ENCODE peak calls at places on chromosomes 5 and 9, in six cellular contexts. X is mesenchymal stem cell, Z is IMR-90, N is H9, H is H1, J is trophoblast cell. Q is an unnamed sample.

GRCh38 chr9:33473216-33473615 is 508 bp downstream of the NOL6 start:
- DNase-seq in J (no peak), X (no peak), N (no peak), Z (no peak), H (no peak), Q (no peak)

GRCh38 chr5:98927242-98927987 is 1.4 kb downstream of the CHD1 start:
- DNase-seq in H (no peak), J (no peak), X (peak; percentile 81), Z (peak; percentile 77), N (no peak), Q (peak; percentile 21)

GRCh38 chr5:36492998-36493655 is 113.3 kb upstream of the SLC1A3 start:
- DNase-seq in H (no peak), Z (peak; percentile 38), N (no peak), X (no peak), J (no peak), Q (no peak)

GRCh38 chr5:111517853-111518501 is 5.6 kb upstream of the STARD4 start:
- DNase-seq in J (no peak), X (no peak), Z (no peak), N (no peak), H (no peak), Q (no peak)

GRCh38 chr9:1916676-1917075 is 98.5 kb upstream of the SMARCA2 start:
- DNase-seq in J (no peak), Z (no peak), N (no peak), X (no peak), H (no peak), Q (no peak)

GRCh38 chr5:55438931-55439477 is 95.8 kb downstream of the PLPP1 start:
- DNase-seq in N (no peak), X (peak; percentile 62), J (no peak), Z (peak; percentile 82), H (peak; percentile 15), Q (no peak)

GRCh38 chr5:56717253-56717987 is 97.9 kb upstream of the MAP3K1 start:
- DNase-seq in X (no peak), J (no peak), N (no peak), Z (no peak), H (no peak), Q (no peak)

GRCh38 chr9:99172129-99173091 is 49.3 kb downstream of the ALG2 start:
- DNase-seq in H (no peak), Z (no peak), N (no peak), X (no peak), J (no peak), Q (no peak)

DNA sequence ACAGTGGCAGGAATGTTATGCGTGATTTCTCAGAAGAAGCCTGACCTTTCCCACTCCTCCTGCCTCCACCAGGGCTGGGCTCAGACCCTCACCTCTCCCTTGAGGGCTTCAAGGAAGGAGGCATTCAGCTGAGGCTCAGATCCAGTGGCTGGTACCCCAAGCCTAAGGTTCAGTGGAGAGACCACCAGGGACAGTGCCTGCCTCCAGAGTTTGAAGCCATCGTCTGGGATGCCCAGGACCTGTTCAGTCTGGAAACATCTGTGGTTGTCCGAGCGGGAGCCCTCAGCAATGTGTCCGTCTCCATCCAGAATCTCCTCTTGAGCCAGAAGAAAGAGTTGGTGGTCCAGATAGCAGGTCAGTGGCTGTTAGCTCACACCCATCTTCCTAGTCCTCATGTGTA is 9.9 kb downstream of the BTNL9 start:
- DNase-seq in H (no peak), N (no peak), X (no peak), Z (no peak), J (no peak), Q (no peak)
- H3K27me3 ChIP-seq in H (peaks cover 50% of the 10 kb centered on the region), N (peaks cover 32% of the 10 kb centered on the region), X (peaks cover 83% of the 10 kb centered on the region), Z (peaks cover 34% of the 10 kb centered on the region), J (peaks cover 36% of the 10 kb centered on the region), Q (peaks cover 76% of the 10 kb centered on the region)

GRCh38 chr5:170488576-170488975 is 15.2 kb upstream of the KCNIP1 start:
- DNase-seq in X (no peak), Z (no peak), N (no peak), H (no peak), J (no peak), Q (no peak)
- H4K91ac ChIP-seq in X (no peak overlapping the region), Z (no peak overlapping the region), N (no peak overlapping the region), H (no peak overlapping the region), J (no peak overlapping the region), Q (no peak overlapping the region)

GRCh38 chr9:97504381-97505216 is 3.1 kb downstream of the TMOD1 start:
- DNase-seq in X (peak; percentile 50), N (no peak), H (no peak), Z (peak; percentile 57), J (no peak), Q (no peak)

GRCh38 chr9:97502984-97503861 is 1.8 kb downstream of the TMOD1 start:
- DNase-seq in Z (no peak), X (no peak), J (no peak), H (no peak), N (peak; percentile 42), Q (no peak)

GRCh38 chr9:97501972-97502221 is 431 bp downstream of the TMOD1 start:
- DNase-seq in J (no peak), Z (no peak), X (no peak), N (no peak), H (no peak), Q (no peak)

GRCh38 chr9:97502222-97502983 is 937 bp downstream of the TMOD1 start:
- DNase-seq in N (peak; percentile 54), Z (no peak), H (peak; percentile 9), X (no peak), J (no peak), Q (peak; percentile 24)

GRCh38 chr9:97503862-97504210 is 2.4 kb downstream of the TMOD1 start:
- DNase-seq in H (no peak), N (no peak), X (no peak), J (no peak), Z (no peak), Q (no peak)
- H3K18ac ChIP-seq in H (no peak overlapping the region), N (no peak overlapping the region), X (no peak overlapping the region), J (no peak overlapping the region), Z (no peak overlapping the region), Q (no peak overlapping the region)

GRCh38 chr5:141707535-141707934 is 25.5 kb upstream of the ARAP3 start:
- DNase-seq in N (no peak), Z (no peak), H (no peak), X (no peak), J (no peak), Q (no peak)

GRCh38 chr5:141708016-141708415 is 26.0 kb upstream of the ARAP3 start:
- DNase-seq in X (no peak), H (no peak), Z (no peak), N (no peak), J (no peak), Q (no peak)

GRCh38 chr5:141703133-141703561 is 21.1 kb upstream of the ARAP3 start:
- DNase-seq in N (no peak), X (no peak), Z (no peak), J (no peak), H (no peak), Q (no peak)

GRCh38 chr5:141705503-141705902 is 23.5 kb upstream of the ARAP3 start:
- DNase-seq in X (no peak), J (no peak), H (no peak), Z (no peak), N (no peak), Q (no peak)

DNA sequence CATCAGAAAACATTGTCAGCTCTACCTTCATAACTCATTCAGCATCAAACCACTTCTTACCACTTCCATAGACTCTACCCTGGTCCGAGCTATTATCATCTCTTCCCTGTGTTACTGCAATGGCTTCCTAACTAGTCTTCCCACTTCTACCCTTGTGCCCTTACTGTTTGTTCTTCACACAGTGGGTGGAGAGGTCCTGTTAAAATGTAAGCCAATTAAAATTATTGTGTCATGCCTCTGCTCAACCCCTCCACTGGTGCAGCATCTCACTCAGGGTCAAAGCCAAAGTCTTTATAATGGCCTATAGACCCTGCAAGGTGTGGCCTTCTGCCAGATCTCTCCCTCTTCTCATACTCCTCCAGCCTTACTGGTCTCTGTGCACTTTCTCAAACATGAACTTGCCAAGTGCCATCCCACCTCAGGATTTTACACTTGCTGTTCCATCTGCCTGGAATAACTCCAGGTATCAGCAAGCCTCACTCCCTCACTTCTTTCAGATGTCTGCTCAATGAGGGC is 22.8 kb upstream of the ARAP3 start:
- DNase-seq in X (no peak), N (no peak), J (no peak), Z (no peak), H (no peak), Q (no peak)
- H3K27me3 ChIP-seq in X (peaks cover 85% of the 10 kb centered on the region), N (peaks cover 7% of the 10 kb centered on the region), J (peaks cover 23% of the 10 kb centered on the region), Z (peaks cover 87% of the 10 kb centered on the region), H (peaks cover 28% of the 10 kb centered on the region), Q (no peaks in the 10 kb centered on the region)

DNA sequence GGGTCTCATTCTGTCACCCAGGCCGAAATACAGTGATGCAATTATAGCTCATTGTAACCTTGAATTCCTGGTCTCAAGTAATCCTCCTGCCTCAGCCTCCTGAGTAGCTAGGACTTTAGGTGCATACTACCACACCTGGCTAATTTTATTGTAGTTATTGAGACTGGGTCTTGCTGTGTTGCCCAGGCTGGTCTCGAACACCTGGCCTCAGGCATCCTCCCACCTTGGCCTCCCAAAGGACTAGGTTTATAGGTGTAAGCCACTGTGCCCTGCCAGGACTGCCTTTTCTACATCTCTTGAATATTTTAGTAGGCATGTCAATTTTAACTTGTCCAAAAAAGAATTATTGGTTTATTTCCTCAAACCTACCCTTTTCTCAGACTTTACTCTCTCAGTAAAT is 16.9 kb downstream of the DENND4C start:
- DNase-seq in Z (no peak), J (no peak), N (no peak), X (no peak), H (no peak), Q (no peak)
- H4K91ac ChIP-seq in Z (no peak overlapping the region), J (no peak overlapping the region), N (no peak overlapping the region), X (no peak overlapping the region), H (no peak overlapping the region), Q (no peak overlapping the region)

DNA sequence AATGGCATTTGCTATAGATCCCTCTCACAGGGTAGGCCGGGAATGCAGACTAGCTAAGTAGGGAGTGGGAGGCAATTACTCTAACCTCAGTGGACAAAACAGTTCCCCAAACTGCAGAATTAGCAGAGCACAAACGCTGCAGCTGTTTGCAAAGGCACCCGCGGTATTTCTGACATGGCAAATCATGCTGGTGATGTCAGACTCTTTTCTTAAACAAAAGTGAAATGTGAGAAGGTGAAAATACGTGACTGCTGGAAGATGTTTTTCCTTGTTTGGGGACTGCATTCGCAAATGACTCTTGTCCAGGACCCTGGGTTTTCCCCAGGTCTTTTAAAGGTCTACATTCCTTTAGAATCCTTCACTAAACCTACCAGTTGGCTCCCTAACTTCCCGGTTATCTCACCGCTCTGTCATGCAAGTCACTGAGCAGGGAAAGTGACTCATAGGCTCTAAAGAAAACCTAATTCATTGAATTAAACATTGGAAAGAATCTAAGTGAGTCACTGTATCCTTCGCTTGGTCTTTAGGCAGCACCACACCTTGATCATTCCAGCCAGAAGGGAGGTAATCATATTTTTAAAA is 91.5 kb upstream of the DNAH5 start:
- DNase-seq in X (peak; percentile 98), J (peak; percentile 85), Z (peak; percentile 100), N (peak; percentile 71), H (peak; percentile 74), Q (peak; percentile 54)
- H3K18ac ChIP-seq in X (no peak overlapping the region), J (no peak overlapping the region), Z (peak overlapping the region; percentile 100), N (peak overlapping the region; percentile 6), H (peak overlapping the region; percentile 3), Q (no peak overlapping the region)